ENCODE peak calls at places on chromosomes 7 and 10, in ten cellular contexts. E is lower lobe of right lung, N is cardiac muscle cell, K is body of pancreas, X is Peyer's patch, O is coronary artery, Z is fibroblast of mammary gland, I is HFF-Myc, S is GM12878, M is tibial artery. B is an unnamed sample.

GRCh38 chr10:19811517-19811916 is 4.7 kb upstream of the PLXDC2 start:
- DNase-seq in E (no peak), N (peak), K (peak), X (no peak), O (no peak), Z (peak), I (no peak), S (no peak), M (peak), B (no peak)

GRCh38 chr10:47044741-47045140 is 133.5 kb downstream of the PTPN20 start:
- DNase-seq in E (peak), N (no peak), K (peak), X (peak), O (no peak), Z (no peak), I (no peak), S (no peak), M (no peak), B (no peak)

GRCh38 chr10:106626371-106626770 is 538.1 kb downstream of the SORCS1 start:
- DNase-seq in E (no peak), N (no peak), K (no peak), X (no peak), O (no peak), Z (no peak), I (no peak), S (no peak), M (no peak), B (no peak)

GRCh38 chr7:38451840-38452239 is 178.4 kb upstream of the TARP start:
- DNase-seq in E (no peak), N (peak), K (no peak), X (no peak), O (no peak), Z (peak), I (no peak), S (no peak), M (no peak), B (peak)

GRCh38 chr10:58775960-58776574 is 263.4 kb downstream of the BICC1 start:
- DNase-seq in E (no peak), N (peak), K (no peak), X (no peak), O (no peak), Z (peak), I (no peak), S (no peak), M (peak), B (no peak)

GRCh38 chr10:43044444-43045245 is 32.2 kb upstream of the RET start:
- DNase-seq in E (peak), N (no peak), K (no peak), X (peak), O (peak), Z (no peak), I (no peak), S (no peak), M (no peak), B (no peak)

GRCh38 chr7:123864966-123865365 is 20.0 kb downstream of the HYAL4 start:
- DNase-seq in E (no peak), N (no peak), K (no peak), X (no peak), O (no peak), Z (no peak), I (no peak), S (no peak), M (no peak), B (no peak)

GRCh38 chr7:149719050-149719899 is 54.1 kb downstream of the ZNF467 start:
- DNase-seq in E (no peak), N (peak), K (no peak), X (no peak), O (no peak), Z (peak), I (peak), S (no peak), M (no peak), B (no peak)

GRCh38 chr10:74936577-74937445 is 110.4 kb downstream of the KAT6B start:
- DNase-seq in E (no peak), N (peak), K (no peak), X (no peak), O (no peak), Z (peak), I (no peak), S (no peak), M (no peak), B (no peak)

GRCh38 chr10:84565881-84566280 is 237.5 kb downstream of the CCSER2 start:
- DNase-seq in E (no peak), N (no peak), K (no peak), X (no peak), O (no peak), Z (no peak), I (no peak), S (no peak), M (no peak), B (no peak)

GRCh38 chr7:20647908-20648776 is 32.7 kb downstream of the ABCB5 start:
- DNase-seq in E (no peak), N (peak), K (peak), X (no peak), O (no peak), Z (peak), I (no peak), S (no peak), M (no peak), B (no peak)

GRCh38 chr10:17599089-17599488 is 18.1 kb downstream of the HACD1 start:
- DNase-seq in E (no peak), N (peak), K (peak), X (no peak), O (no peak), Z (peak), I (peak), S (no peak), M (no peak), B (no peak)

GRCh38 chr10:103545771-103546281 is 52.3 kb downstream of the NEURL1 start:
- DNase-seq in E (no peak), N (no peak), K (peak), X (peak), O (no peak), Z (no peak), I (no peak), S (no peak), M (no peak), B (no peak)

GRCh38 chr10:36254191-36254590 is 612.1 kb upstream of the FZD8 start:
- DNase-seq in E (peak), N (peak), K (peak), X (peak), O (no peak), Z (peak), I (no peak), S (no peak), M (peak), B (no peak)

GRCh38 chr7:133678137-133678814 is 425.4 kb downstream of the EXOC4 start:
- DNase-seq in E (no peak), N (no peak), K (no peak), X (no peak), O (no peak), Z (no peak), I (no peak), S (no peak), M (no peak), B (no peak)

DNA sequence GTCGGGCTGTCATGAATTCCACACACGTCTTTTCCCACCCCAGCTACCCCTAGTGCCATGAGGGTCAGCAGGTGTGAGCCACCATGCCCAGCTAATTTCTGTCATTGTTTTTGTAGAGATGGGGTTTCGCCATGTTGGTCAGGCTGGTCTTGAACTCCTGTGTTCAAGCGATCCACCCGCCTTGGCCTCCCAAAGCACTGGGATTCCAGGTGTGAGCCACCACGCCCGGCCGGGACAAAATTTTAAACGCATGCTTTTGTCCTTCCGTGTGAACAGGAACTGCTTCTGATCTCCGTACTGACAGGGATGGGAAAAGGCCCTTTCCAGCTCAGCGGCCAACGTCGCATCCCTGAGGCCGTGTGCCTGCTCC is 15.6 kb upstream of the ZFAND2A start:
- DNase-seq in E (no peak), N (no peak), K (no peak), X (no peak), O (no peak), Z (no peak), I (no peak), S (no peak), M (no peak), B (no peak)
- H3K4me3 ChIP-seq in E (peak), N (no peak), K (no peak), X (no peak), O (peak), Z (no peak), I (no peak), S (peak), M (peak), B (no peak)

DNA sequence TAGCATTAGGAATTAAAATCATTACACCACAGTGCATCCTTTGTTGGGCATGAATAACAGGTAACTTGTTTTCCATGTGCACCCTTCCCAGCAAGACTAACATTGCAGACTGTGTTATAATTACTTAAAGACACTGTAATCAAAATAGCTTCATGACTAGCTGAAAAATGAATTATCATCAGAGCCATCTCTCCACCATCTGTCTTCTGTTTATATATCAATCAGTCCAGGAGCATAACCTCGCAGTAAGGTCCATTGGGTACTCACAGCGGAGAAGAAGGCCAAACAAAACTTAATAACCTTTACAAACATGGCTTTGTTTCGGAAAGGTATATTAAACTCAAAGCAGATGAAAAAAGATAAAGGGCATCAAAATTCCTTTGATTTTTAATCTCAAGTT is 90.6 kb downstream of the ODAD2 start:
- DNase-seq in E (no peak), N (no peak), K (no peak), X (no peak), O (no peak), Z (no peak), I (no peak), S (no peak), M (no peak), B (no peak)
- H3K4me3 ChIP-seq in E (no peak), N (no peak), K (no peak), X (no peak), O (no peak), Z (no peak), I (no peak), S (no peak), M (no peak), B (no peak)

DNA sequence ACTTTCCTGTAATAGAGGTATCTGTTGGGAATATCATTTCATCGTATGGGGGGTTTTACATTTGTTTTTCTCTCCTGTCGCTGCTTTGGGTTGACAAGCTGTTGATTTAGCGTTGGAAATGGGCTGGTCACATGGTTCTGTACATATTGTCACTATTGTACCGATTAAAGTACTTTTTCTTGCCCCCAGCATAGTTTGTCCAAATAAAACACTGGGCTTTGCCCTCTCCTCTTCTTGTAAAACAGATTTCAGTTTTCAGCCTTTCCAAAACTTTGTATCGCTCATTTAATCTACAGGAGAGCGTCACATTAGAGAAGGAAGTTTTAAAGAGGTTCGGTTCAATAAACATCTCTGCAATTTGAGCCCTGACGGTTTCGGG is 4.0 kb downstream of the BMI1 start:
- DNase-seq in E (no peak), N (no peak), K (no peak), X (no peak), O (no peak), Z (no peak), I (no peak), S (no peak), M (no peak), B (no peak)
- H3K4me3 ChIP-seq in E (peak), N (peak), K (no peak), X (peak), O (peak), Z (peak), I (peak), S (peak), M (peak), B (peak)

GRCh38 chr7:18497800-18498199 is 2.3 kb downstream of the HDAC9 start:
- DNase-seq in E (no peak), N (no peak), K (no peak), X (no peak), O (no peak), Z (no peak), I (no peak), S (no peak), M (no peak), B (no peak)

GRCh38 chr7:18495412-18496335 is at the start of gene HDAC9:
- DNase-seq in E (no peak), N (peak), K (peak), X (peak), O (no peak), Z (peak), I (no peak), S (peak), M (no peak), B (no peak)

GRCh38 chr7:18497082-18497481 is 1.5 kb downstream of the HDAC9 start:
- DNase-seq in E (no peak), N (no peak), K (no peak), X (no peak), O (no peak), Z (no peak), I (no peak), S (no peak), M (no peak), B (no peak)

GRCh38 chr7:18494821-18495408 is 634 bp upstream of the HDAC9 start:
- DNase-seq in E (no peak), N (peak), K (no peak), X (no peak), O (no peak), Z (peak), I (no peak), S (no peak), M (no peak), B (no peak)

GRCh38 chr7:18496336-18496700 is 769 bp downstream of the HDAC9 start:
- DNase-seq in E (no peak), N (no peak), K (no peak), X (no peak), O (no peak), Z (no peak), I (no peak), S (no peak), M (no peak), B (no peak)
- H3K4me3 ChIP-seq in E (peak), N (peak), K (no peak), X (peak), O (peak), Z (no peak), I (peak), S (peak), M (peak), B (peak)

GRCh38 chr7:108167460-108167859 is 37.3 kb upstream of the LAMB4 start:
- DNase-seq in E (no peak), N (peak), K (no peak), X (no peak), O (no peak), Z (peak), I (no peak), S (no peak), M (no peak), B (no peak)
- H3K4me3 ChIP-seq in E (peak), N (no peak), K (no peak), X (no peak), O (peak), Z (peak), I (no peak), S (no peak), M (no peak), B (peak)

GRCh38 chr7:6166443-6166871 is 106.0 kb downstream of the CYTH3 start:
- DNase-seq in E (no peak), N (no peak), K (no peak), X (no peak), O (no peak), Z (no peak), I (no peak), S (no peak), M (no peak), B (no peak)
- H3K4me3 ChIP-seq in E (no peak), N (no peak), K (no peak), X (no peak), O (no peak), Z (no peak), I (no peak), S (no peak), M (no peak), B (no peak)

GRCh38 chr10:27714349-27714748 is 31.3 kb downstream of the MKX start:
- DNase-seq in E (no peak), N (no peak), K (no peak), X (no peak), O (no peak), Z (no peak), I (no peak), S (no peak), M (no peak), B (no peak)
- H3K4me3 ChIP-seq in E (no peak), N (no peak), K (no peak), X (no peak), O (peak), Z (no peak), I (no peak), S (no peak), M (peak), B (no peak)

GRCh38 chr10:97852277-97852676 is 2.6 kb downstream of the GOLGA7B start:
- DNase-seq in E (no peak), N (no peak), K (no peak), X (no peak), O (no peak), Z (no peak), I (no peak), S (no peak), M (no peak), B (no peak)

GRCh38 chr10:97849491-97850402 is at the start of gene GOLGA7B:
- DNase-seq in E (peak), N (peak), K (peak), X (peak), O (no peak), Z (no peak), I (no peak), S (no peak), M (no peak), B (no peak)

GRCh38 chr10:97849101-97849490 is 547 bp upstream of the GOLGA7B start:
- DNase-seq in E (no peak), N (no peak), K (peak), X (no peak), O (no peak), Z (no peak), I (no peak), S (no peak), M (no peak), B (no peak)

GRCh38 chr10:97851341-97852001 is 1.8 kb downstream of the GOLGA7B start:
- DNase-seq in E (peak), N (no peak), K (no peak), X (no peak), O (no peak), Z (no peak), I (no peak), S (no peak), M (no peak), B (no peak)

DNA sequence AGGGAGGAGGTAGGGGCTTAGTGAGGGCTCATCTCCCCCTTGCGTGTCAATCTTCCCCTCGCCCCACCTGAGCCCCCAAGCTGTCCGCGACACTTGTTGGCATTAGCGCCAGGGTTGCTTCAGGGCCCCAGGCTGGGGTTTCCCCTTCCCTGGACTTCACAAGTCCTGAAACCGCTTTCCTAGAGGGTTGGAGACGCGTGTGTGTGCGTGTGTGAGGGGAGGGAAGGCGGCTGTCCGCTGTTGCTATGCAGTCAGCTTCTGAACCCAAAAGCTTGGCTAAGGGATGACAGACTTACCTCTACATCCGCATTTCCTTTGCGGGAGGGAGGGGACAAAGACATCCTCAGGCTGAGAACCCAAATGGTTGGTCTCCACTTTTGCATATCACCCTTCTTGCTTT is 803 bp downstream of the GOLGA7B start:
- DNase-seq in E (no peak), N (peak), K (peak), X (no peak), O (no peak), Z (no peak), I (no peak), S (no peak), M (no peak), B (no peak)
- H3K4me3 ChIP-seq in E (peak), N (no peak), K (no peak), X (peak), O (peak), Z (no peak), I (no peak), S (no peak), M (peak), B (no peak)

GRCh38 chr7:93043393-93043985 is 74.3 kb downstream of the SAMD9 start:
- DNase-seq in E (no peak), N (peak), K (no peak), X (no peak), O (no peak), Z (peak), I (peak), S (no peak), M (no peak), B (peak)
- H3K4me3 ChIP-seq in E (peak), N (no peak), K (no peak), X (no peak), O (peak), Z (peak), I (peak), S (no peak), M (peak), B (peak)

DNA sequence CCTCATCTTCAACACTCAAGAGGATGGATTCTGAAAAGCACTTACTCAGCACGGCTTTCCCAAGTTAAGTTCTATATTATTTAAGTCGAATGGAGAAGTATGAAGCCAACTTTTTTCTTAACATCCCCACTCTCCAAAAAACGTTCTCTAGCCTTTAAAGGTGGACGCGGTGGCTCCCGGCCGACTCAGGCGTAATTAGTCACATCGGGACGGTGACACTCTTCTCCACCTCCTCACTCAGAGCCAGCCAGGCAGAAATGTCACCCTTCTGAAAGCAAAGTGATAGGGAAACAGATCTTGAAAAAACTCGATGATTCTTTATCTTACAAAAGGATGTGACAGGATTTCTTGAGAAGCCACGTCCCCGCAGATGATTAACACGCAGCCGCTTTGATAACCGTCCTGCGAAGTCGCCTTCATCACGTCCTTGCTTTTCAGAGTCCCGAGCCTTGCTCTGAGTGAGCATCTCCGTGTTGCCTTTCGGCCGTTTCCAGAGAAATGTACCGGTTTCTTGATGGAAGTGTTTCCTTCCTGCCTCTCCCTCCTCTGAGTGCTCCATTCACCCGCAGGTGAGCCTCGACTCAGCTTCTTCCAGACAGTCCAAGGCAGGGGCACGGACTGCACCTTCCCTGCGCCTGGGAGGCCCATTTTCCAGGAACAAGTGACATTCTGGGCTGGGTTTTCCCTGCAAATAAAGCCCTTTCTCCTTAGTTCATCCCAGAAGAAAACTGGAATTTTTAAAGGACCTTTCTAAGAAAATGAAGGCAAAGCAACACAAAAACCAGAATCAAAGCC is 314.8 kb downstream of the DNAJB6 start:
- DNase-seq in E (no peak), N (no peak), K (no peak), X (no peak), O (no peak), Z (no peak), I (no peak), S (no peak), M (no peak), B (no peak)
- H3K4me3 ChIP-seq in E (no peak), N (no peak), K (no peak), X (no peak), O (no peak), Z (no peak), I (no peak), S (no peak), M (no peak), B (no peak)

B was measured in AG09309.